ENCODE peak calls at places on chromosomes 4 and X, in five cellular contexts. Q, M, F, Y and H are unnamed samples.
A peak's percentile ranks its signal among the peaks of the same experiment; 100 is the strongest.

GRCh38 chr4:181823183-181823582 is 420.0 kb upstream of the TENM3 start:
- DNase-seq in Y (no peak), F (no peak), M (no peak), Q (no peak), H (no peak)

GRCh38 chr4:37549003-37549402 is 137.2 kb downstream of the RELL1 start:
- DNase-seq in F (peak; percentile 74), M (no peak), Y (peak; percentile 78), Q (no peak), H (no peak)

GRCh38 chr4:123488916-123489315 is 92.3 kb downstream of the SPRY1 start:
- DNase-seq in Y (peak; percentile 72), M (no peak), F (peak; percentile 84), Q (no peak), H (no peak)

GRCh38 chrX:426881-427280 is 40.2 kb upstream of the PPP2R3B start:
- DNase-seq in F (no peak), M (no peak), Y (no peak), Q (no peak), H (no peak)

GRCh38 chrX:9438950-9439494 is 25.8 kb upstream of the TBL1X start:
- DNase-seq in Q (no peak), F (no peak), Y (no peak), M (no peak), H (no peak)

GRCh38 chrX:38649674-38650647 is 88.6 kb downstream of the TSPAN7 start:
- DNase-seq in F (no peak), M (peak; percentile 80), Q (no peak), Y (no peak), H (no peak)

GRCh38 chr4:94653984-94654609 is 103.7 kb upstream of the BMPR1B start:
- DNase-seq in M (no peak), Y (no peak), F (peak; percentile 21), Q (peak; percentile 26), H (no peak)

GRCh38 chr4:180456928-180457327 is 1786.3 kb upstream of the TENM3 start:
- DNase-seq in Q (no peak), M (no peak), Y (no peak), F (no peak), H (no peak)

GRCh38 chrX:108199691-108200090 is 108.1 kb downstream of the ATG4A start:
- DNase-seq in M (no peak), F (peak; percentile 43), Q (peak; percentile 44), Y (peak; percentile 59), H (no peak)

GRCh38 chr4:165288639-165289428 is 38.6 kb upstream of the MSMO1 start:
- DNase-seq in F (peak; percentile 65), Q (no peak), M (no peak), Y (peak; percentile 79), H (no peak)

GRCh38 chrX:14777484-14777883 is 95.4 kb downstream of the FANCB start:
- DNase-seq in F (peak; percentile 32), Y (peak; percentile 41), M (no peak), Q (no peak), H (no peak)

GRCh38 chr4:13700196-13701140 is 72.9 kb upstream of the BOD1L1 start:
- DNase-seq in F (peak; percentile 85), M (no peak), Y (peak; percentile 97), Q (no peak), H (no peak)

GRCh38 chr4:151614532-151614931 is 146.3 kb downstream of the GATB start:
- DNase-seq in M (no peak), Y (no peak), Q (no peak), F (no peak), H (no peak)

GRCh38 chrX:118373538-118373937 is 27.6 kb downstream of the WDR44 start:
- DNase-seq in F (no peak), Y (no peak), M (no peak), Q (peak; percentile 25), H (no peak)

GRCh38 chr4:168585168-168586091 is 88.6 kb downstream of the PALLD start:
- DNase-seq in M (peak; percentile 85), F (peak; percentile 85), Y (peak; percentile 87), Q (peak; percentile 91), H (no peak)

GRCh38 chr4:38902695-38903094 is 35.1 kb downstream of the FAM114A1 start:
- DNase-seq in F (peak; percentile 33), Q (peak; percentile 21), Y (peak; percentile 24), M (no peak), H (peak; percentile 3)

GRCh38 chrX:109624022-109624421 is 950 bp downstream of the KCNE5 start:
- DNase-seq in F (no peak), Y (no peak), M (no peak), Q (no peak), H (no peak)

GRCh38 chr4:64581422-64581821 is 172.2 kb upstream of the TECRL start:
- DNase-seq in M (no peak), Y (peak; percentile 70), Q (no peak), F (peak; percentile 56), H (no peak)

GRCh38 chr4:114373508-114373907 is 225.1 kb upstream of the UGT8 start:
- DNase-seq in Q (no peak), M (no peak), Y (no peak), F (no peak), H (no peak)

GRCh38 chrX:47623540-47624027 is 3.9 kb upstream of the SYN1 start:
- DNase-seq in F (peak; percentile 67), Y (peak; percentile 70), M (no peak), Q (peak; percentile 90), H (no peak)

GRCh38 chr4:32962100-32962499 is 2241.9 kb downstream of the PCDH7 start:
- DNase-seq in Q (no peak), F (peak; percentile 51), M (no peak), Y (peak; percentile 2), H (no peak)

GRCh38 chrX:23341452-23341851 is 6.8 kb downstream of the PTCHD1 start:
- DNase-seq in F (no peak), M (no peak), Q (peak; percentile 41), Y (peak; percentile 1), H (no peak)

GRCh38 chr4:62003695-62004094 is 803.6 kb downstream of the ADGRL3 start:
- DNase-seq in Q (no peak), F (no peak), M (no peak), Y (no peak), H (no peak)

GRCh38 chr4:165439981-165440380 is 61.2 kb downstream of the CPE start:
- DNase-seq in Y (no peak), M (no peak), Q (no peak), F (no peak), H (no peak)

GRCh38 chr4:93828332-93828829 is at the start of gene ATOH1:
- DNase-seq in M (peak; percentile 53), Y (peak; percentile 2), Q (peak; percentile 90), F (peak; percentile 66), H (no peak)

GRCh38 chrX:40157228-40158035 is 59.7 kb upstream of the BCOR start:
- DNase-seq in F (no peak), Q (peak; percentile 28), M (no peak), Y (no peak), H (no peak)

GRCh38 chr4:184342167-184342856 is 124.6 kb upstream of the ENPP6 start:
- DNase-seq in F (no peak), Y (no peak), Q (no peak), M (no peak), H (no peak)
- H3K4me3 ChIP-seq in F (no peak overlapping the region), Y (no peak overlapping the region), Q (no peak overlapping the region), M (no peak overlapping the region), H (no peak overlapping the region)

GRCh38 chr4:154208424-154208823 is 283.2 kb downstream of the DCHS2 start:
- DNase-seq in F (peak; percentile 24), M (no peak), Q (no peak), Y (peak; percentile 59), H (no peak)
- TF ChIP-seq CTCF in F (no peak), M (no peak), Q (no peak), Y (no peak), H (no peak)

GRCh38 chr4:4991541-4992099 is 27.6 kb downstream of the CYTL1 start:
- DNase-seq in Q (no peak), Y (no peak), M (no peak), F (no peak), H (no peak)
- H3K4me3 ChIP-seq in Q (no peak overlapping the region), Y (no peak overlapping the region), M (no peak overlapping the region), F (no peak overlapping the region), H (no peak overlapping the region)

DNA sequence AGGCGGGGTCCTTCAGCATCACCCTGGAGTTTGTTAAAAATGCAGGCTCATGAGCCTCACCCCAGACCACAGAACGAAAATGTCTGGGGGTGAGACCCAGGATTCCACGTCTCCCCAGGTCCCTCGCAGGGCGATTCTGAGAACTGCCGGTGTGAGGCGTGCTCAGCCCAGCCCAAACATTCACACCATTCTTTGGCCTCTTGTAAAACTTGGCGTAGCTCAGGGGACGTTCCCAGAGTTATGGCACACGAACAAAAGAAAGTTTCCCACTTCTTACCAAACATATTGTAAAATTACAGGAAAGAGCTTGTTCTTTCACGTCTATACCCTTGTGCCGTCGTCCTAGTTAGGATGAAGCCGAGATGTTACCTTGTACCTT is 12.9 kb downstream of the CD99 start:
- DNase-seq in M (peak; percentile 70), Y (peak; percentile 62), F (peak; percentile 74), Q (no peak), H (no peak)
- TF ChIP-seq CTCF in M (peak; percentile 36), Y (peak; percentile 26), F (peak; percentile 74), Q (no peak), H (no peak)

GRCh38 chrX:49071877-49072711 is 1.7 kb downstream of the PRAF2 start:
- DNase-seq in Q (no peak), M (peak; percentile 84), Y (peak; percentile 79), F (peak; percentile 72), H (no peak)
- H3K4me3 ChIP-seq in Q (no peak overlapping the region), M (peak overlapping the region; percentile 36), Y (peak overlapping the region; percentile 76), F (peak overlapping the region; percentile 65), H (no peak overlapping the region)

GRCh38 chr4:128068927-128069326 is 7.8 kb downstream of the LARP1B start:
- DNase-seq in Y (peak; percentile 43), Q (peak; percentile 21), M (no peak), F (peak; percentile 50), H (no peak)
- TF ChIP-seq CTCF in Y (peak; percentile 40), Q (peak; percentile 42), M (no peak), F (peak; percentile 45), H (peak; percentile 36)

GRCh38 chr4:86034616-86035015 is 325.2 kb downstream of the MAPK10 start:
- DNase-seq in Q (no peak), F (peak; percentile 4), Y (no peak), M (no peak), H (no peak)

GRCh38 chr4:86036729-86037128 is 323.1 kb downstream of the MAPK10 start:
- DNase-seq in Q (no peak), F (peak; percentile 84), Y (peak; percentile 41), M (no peak), H (no peak)

GRCh38 chr4:86038037-86038436 is 321.8 kb downstream of the MAPK10 start:
- DNase-seq in Y (no peak), M (no peak), Q (no peak), F (no peak), H (no peak)

GRCh38 chr4:86033171-86033570 is 326.7 kb downstream of the MAPK10 start:
- DNase-seq in Y (peak; percentile 92), Q (no peak), M (peak; percentile 43), F (no peak), H (no peak)

DNA sequence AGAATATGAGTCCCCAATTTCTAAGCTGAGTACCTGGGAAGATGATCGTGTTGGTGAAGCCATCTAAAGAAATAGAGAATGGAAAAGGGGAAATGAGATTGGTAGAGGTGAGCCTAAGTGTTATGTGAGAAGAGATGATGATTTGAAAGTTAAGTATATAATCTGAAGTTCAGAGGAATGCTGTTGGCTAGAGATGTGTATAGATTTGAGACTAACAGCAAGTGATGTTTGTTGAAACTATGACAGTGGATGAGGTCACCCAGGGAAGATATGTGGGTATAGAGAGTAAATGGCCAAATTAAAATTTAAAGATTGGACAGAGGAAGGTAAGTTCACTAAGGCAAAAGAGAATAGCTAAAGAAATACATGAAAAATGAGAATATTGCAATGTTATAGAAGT is 324.2 kb downstream of the MAPK10 start:
- DNase-seq in M (no peak), Q (no peak), Y (peak; percentile 39), F (peak; percentile 79), H (no peak)
- H3K4me3 ChIP-seq in M (no peak overlapping the region), Q (no peak overlapping the region), Y (no peak overlapping the region), F (no peak overlapping the region), H (no peak overlapping the region)

GRCh38 chr4:90641856-90642599 is 514.8 kb downstream of the CCSER1 start:
- DNase-seq in Q (peak; percentile 4), F (peak; percentile 12), M (no peak), Y (no peak), H (no peak)
- TF ChIP-seq CTCF in Q (no peak), F (no peak), M (no peak), Y (no peak), H (no peak)